ENCODE peak calls at places on chromosomes 7 and 10, in ten cellular contexts. W, C, H, J, O, M, S, K, X and R are unnamed samples.
A peak's percentile ranks its signal among the peaks of the same experiment; 100 is the strongest.

GRCh38 chr10:122331615-122332446 is 42.7 kb upstream of the PLEKHA1 start:
- DNase-seq in X (no peak), C (no peak), S (no peak), W (no peak), K (no peak), J (no peak), O (no peak), H (no peak), M (no peak), R (peak; percentile 42)

GRCh38 chr7:461453-462172 is 58.0 kb downstream of the PDGFA start:
- DNase-seq in S (no peak), K (no peak), J (no peak), O (peak; percentile 20), M (no peak), X (no peak), W (peak; percentile 68), C (no peak), H (no peak), R (no peak)

GRCh38 chr7:19020062-19020461 is 97.4 kb downstream of the TWIST1 start:
- DNase-seq in K (no peak), O (no peak), C (no peak), X (no peak), J (no peak), H (no peak), W (peak; percentile 42), M (no peak), S (no peak), R (no peak)

GRCh38 chr7:100476903-100477870 is 1.8 kb downstream of the TSC22D4 start:
- DNase-seq in K (peak; percentile 51), H (no peak), J (no peak), S (peak; percentile 64), M (no peak), C (no peak), O (peak; percentile 75), W (no peak), X (no peak), R (peak; percentile 64)

GRCh38 chr7:88927-89921 is 103.1 kb upstream of the FAM20C start:
- DNase-seq in W (peak; percentile 94), M (peak; percentile 63), H (peak; percentile 86), X (peak; percentile 76), C (peak; percentile 79), S (no peak), J (peak; percentile 52), K (no peak), O (no peak), R (no peak)

GRCh38 chr7:44048031-44048795 is 3.7 kb downstream of the DBNL start:
- DNase-seq in J (peak; percentile 3), W (no peak), X (no peak), K (no peak), M (no peak), O (no peak), S (no peak), C (no peak), H (no peak), R (no peak)

GRCh38 chr10:98424308-98425254 is 9.6 kb upstream of the PYROXD2 start:
- DNase-seq in S (no peak), O (no peak), H (no peak), K (no peak), M (peak; percentile 9), X (no peak), W (no peak), C (no peak), J (no peak), R (no peak)

GRCh38 chr10:55629792-55630490 is 731.1 kb downstream of the ZWINT start:
- DNase-seq in W (peak; percentile 47), S (no peak), O (peak; percentile 20), K (peak; percentile 79), X (no peak), C (no peak), J (no peak), H (peak; percentile 24), M (no peak), R (peak; percentile 20)

GRCh38 chr7:81111358-81111757 is 192.5 kb upstream of the SEMA3C start:
- DNase-seq in J (no peak), S (no peak), M (no peak), K (no peak), C (no peak), H (peak; percentile 96), X (peak; percentile 63), W (peak; percentile 91), O (no peak), R (no peak)

GRCh38 chr10:97412891-97413304 is 11.8 kb upstream of the RRP12 start:
- DNase-seq in W (no peak), J (no peak), C (no peak), H (peak; percentile 12), O (no peak), X (no peak), K (no peak), M (no peak), S (no peak), R (no peak)

GRCh38 chr7:82376739-82377138 is 66.8 kb downstream of the CACNA2D1 start:
- DNase-seq in H (no peak), X (no peak), J (no peak), M (no peak), C (no peak), S (no peak), W (no peak), O (no peak), K (no peak), R (no peak)

DNA sequence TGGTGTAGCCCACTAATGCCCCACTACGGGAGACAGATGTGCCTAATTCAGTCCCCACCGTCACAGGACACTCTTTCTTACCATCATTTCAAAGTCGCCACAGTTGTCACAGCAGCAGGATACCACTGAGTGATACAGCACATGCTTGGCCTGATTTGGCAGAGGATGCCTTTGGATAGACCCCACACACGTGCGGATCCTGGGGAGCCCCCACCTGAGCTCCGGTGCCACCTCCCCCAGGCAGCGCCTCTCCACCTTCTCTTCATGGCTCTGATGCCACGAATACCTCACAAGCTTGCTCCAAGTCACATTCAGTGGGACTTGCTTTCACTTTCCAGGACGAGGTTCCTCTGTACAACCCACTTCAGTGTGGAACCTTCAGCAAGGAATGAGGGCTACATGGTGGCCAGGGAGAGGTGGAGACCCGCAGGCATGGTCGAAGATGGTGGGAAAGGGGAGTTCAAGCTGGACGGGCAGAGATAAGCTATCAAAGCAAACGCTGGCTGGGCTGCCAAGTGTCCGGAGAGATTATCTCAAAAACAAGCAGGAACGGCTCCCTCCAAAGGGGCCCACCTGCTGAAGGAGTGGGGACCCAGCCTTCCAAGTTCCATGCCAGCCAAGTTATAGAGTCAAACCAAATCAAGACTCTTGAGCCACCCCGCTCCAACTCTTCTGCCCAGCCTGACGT is 107.4 kb downstream of the ZRANB1 start:
- DNase-seq in O (no peak), W (no peak), H (no peak), K (no peak), S (no peak), J (no peak), C (no peak), X (no peak), M (no peak), R (no peak)
- H3K36me3 ChIP-seq in O (no peaks in the 10 kb centered on the region), W (no peaks in the 10 kb centered on the region), H (no peaks in the 10 kb centered on the region), K (no peaks in the 10 kb centered on the region), S (no peaks in the 10 kb centered on the region), J (no peaks in the 10 kb centered on the region), C (no peaks in the 10 kb centered on the region), X (peaks cover 1% of the 10 kb centered on the region), M (no peaks in the 10 kb centered on the region), R (no peaks in the 10 kb centered on the region)

DNA sequence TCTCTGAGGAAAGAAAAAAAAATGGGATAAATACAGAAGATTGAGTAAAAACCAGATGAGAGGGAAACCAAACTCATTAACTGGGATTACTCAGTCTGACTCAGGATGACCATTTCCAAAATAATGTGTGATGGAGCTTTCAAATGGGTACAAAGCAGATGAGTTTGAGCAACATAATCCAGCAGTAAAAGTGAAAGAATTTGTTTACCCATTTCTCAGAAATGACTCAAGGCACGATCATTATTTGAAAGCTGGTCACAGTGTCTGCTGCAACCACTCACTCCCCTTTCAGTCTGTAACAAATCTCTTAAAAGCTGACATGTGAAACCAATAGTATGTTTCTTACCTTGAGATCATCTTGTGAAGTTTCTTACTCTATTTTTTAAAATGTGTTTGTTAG is 104.7 kb upstream of the KLF14 start:
- DNase-seq in M (no peak), O (no peak), K (no peak), H (peak; percentile 48), S (no peak), C (no peak), X (peak; percentile 99), W (peak; percentile 45), J (no peak), R (no peak)
- H3K4me3 ChIP-seq in M (no peak overlapping the region), O (no peak overlapping the region), K (no peak overlapping the region), H (no peak overlapping the region), S (no peak overlapping the region), C (no peak overlapping the region), X (no peak overlapping the region), W (no peak overlapping the region), J (no peak overlapping the region), R (no peak overlapping the region)

GRCh38 chr10:3126249-3126648 is 46.3 kb downstream of the PITRM1 start:
- DNase-seq in J (no peak), C (no peak), M (no peak), O (no peak), W (no peak), S (no peak), X (no peak), H (no peak), K (no peak), R (no peak)
- H3K36me3 ChIP-seq in J (peaks cover 50% of the 10 kb centered on the region), C (peaks cover 6% of the 10 kb centered on the region), M (no peaks in the 10 kb centered on the region), O (no peaks in the 10 kb centered on the region), W (peaks cover 57% of the 10 kb centered on the region), S (no peaks in the 10 kb centered on the region), X (peaks cover 40% of the 10 kb centered on the region), H (peaks cover 73% of the 10 kb centered on the region), K (no peaks in the 10 kb centered on the region), R (peaks cover 11% of the 10 kb centered on the region)

GRCh38 chr7:8113184-8113583 is 144.6 kb downstream of the GLCCI1 start:
- DNase-seq in S (no peak), X (no peak), O (no peak), K (no peak), C (no peak), H (no peak), J (peak; percentile 25), W (no peak), M (no peak), R (no peak)

GRCh38 chr7:8114175-8114574 is 145.6 kb downstream of the GLCCI1 start:
- DNase-seq in X (no peak), W (no peak), O (no peak), J (no peak), M (no peak), H (no peak), C (no peak), K (no peak), S (no peak), R (no peak)

GRCh38 chr7:8111282-8111681 is 142.7 kb downstream of the GLCCI1 start:
- DNase-seq in M (no peak), S (no peak), O (no peak), C (no peak), X (no peak), K (no peak), W (no peak), H (no peak), J (no peak), R (no peak)

GRCh38 chr7:8115547-8116402 is 146.2 kb downstream of the ICA1 start:
- DNase-seq in W (no peak), O (no peak), X (no peak), M (no peak), H (no peak), K (no peak), J (no peak), S (no peak), C (no peak), R (no peak)

DNA sequence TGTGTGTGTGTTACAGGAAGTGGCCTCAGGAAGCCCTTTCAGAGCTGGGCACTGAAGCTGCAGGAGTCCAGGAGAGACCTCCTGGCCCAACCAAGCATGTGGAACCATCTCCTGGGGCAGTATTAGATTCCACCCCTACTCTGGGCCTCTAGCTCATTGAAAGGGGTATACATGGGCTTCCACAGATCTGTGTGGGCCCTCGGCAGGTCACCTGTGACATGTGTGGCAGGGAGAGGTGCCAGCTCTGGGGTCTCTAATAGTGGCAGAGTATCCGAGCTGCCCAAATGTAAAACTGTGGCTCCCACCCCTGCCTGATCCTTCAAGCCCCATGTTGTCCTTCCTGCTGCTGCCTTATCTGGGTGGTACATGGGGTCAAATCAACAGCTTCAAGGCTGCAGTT is 144.1 kb downstream of the GLCCI1 start:
- DNase-seq in C (no peak), O (no peak), X (no peak), W (no peak), J (no peak), M (no peak), H (no peak), K (no peak), S (no peak), R (no peak)
- H3K4me3 ChIP-seq in C (no peak overlapping the region), O (no peak overlapping the region), X (no peak overlapping the region), W (no peak overlapping the region), J (no peak overlapping the region), M (no peak overlapping the region), H (no peak overlapping the region), K (no peak overlapping the region), S (no peak overlapping the region), R (no peak overlapping the region)